ENCODE peak calls at places on chromosome 3, in seven cellular contexts. One of them, this sample, is unnamed.

GRCh38 chr3:146065573-146066006 is 95.4 kb downstream of the PLOD2 start:
- DNase-seq in iPS DF 6.9: peak; percentile 18
- DNase-seq in AG04450: peak; percentile 48
- DNase-seq in breast epithelium: no peak
- DNase-seq in neuronal stem cell: peak; percentile 44
- DNase-seq in pancreas: no peak
- DNase-seq in heart left ventricle: no peak
- DNase-seq in this sample: no peak

GRCh38 chr3:141653872-141654271 is 84.2 kb upstream of the RNF7 start:
- DNase-seq in iPS DF 6.9: no peak
- DNase-seq in AG04450: no peak
- DNase-seq in breast epithelium: no peak
- DNase-seq in neuronal stem cell: no peak
- DNase-seq in pancreas: no peak
- DNase-seq in heart left ventricle: no peak
- DNase-seq in this sample: no peak

GRCh38 chr3:138338816-138339215 is 9.2 kb upstream of the NME9 start:
- DNase-seq in iPS DF 6.9: no peak
- DNase-seq in AG04450: no peak
- DNase-seq in breast epithelium: no peak
- DNase-seq in neuronal stem cell: no peak
- DNase-seq in pancreas: no peak
- DNase-seq in heart left ventricle: no peak
- DNase-seq in this sample: no peak

GRCh38 chr3:100269410-100270217 is 8.8 kb downstream of the TBC1D23 start:
- DNase-seq in iPS DF 6.9: no peak
- DNase-seq in AG04450: peak; percentile 72
- DNase-seq in breast epithelium: no peak
- DNase-seq in neuronal stem cell: no peak
- DNase-seq in pancreas: no peak
- DNase-seq in heart left ventricle: no peak
- DNase-seq in this sample: no peak

GRCh38 chr3:181017690-181018089 is 28.2 kb upstream of the DNAJC19 start:
- DNase-seq in iPS DF 6.9: no peak
- DNase-seq in AG04450: no peak
- DNase-seq in breast epithelium: no peak
- DNase-seq in neuronal stem cell: no peak
- DNase-seq in pancreas: no peak
- DNase-seq in heart left ventricle: no peak
- DNase-seq in this sample: no peak

GRCh38 chr3:37579181-37579580 is 282.5 kb upstream of the CTDSPL start:
- DNase-seq in iPS DF 6.9: no peak
- DNase-seq in AG04450: no peak
- DNase-seq in breast epithelium: no peak
- DNase-seq in neuronal stem cell: no peak
- DNase-seq in pancreas: no peak
- DNase-seq in heart left ventricle: no peak
- DNase-seq in this sample: no peak

GRCh38 chr3:97952280-97952679 is 20.0 kb downstream of the RIOX2 start:
- DNase-seq in iPS DF 6.9: no peak
- DNase-seq in AG04450: peak; percentile 10
- DNase-seq in breast epithelium: no peak
- DNase-seq in neuronal stem cell: no peak
- DNase-seq in pancreas: no peak
- DNase-seq in heart left ventricle: no peak
- DNase-seq in this sample: no peak

GRCh38 chr3:52277972-52278509 is 408 bp downstream of the WDR82 start:
- DNase-seq in iPS DF 6.9: no peak
- DNase-seq in AG04450: no peak
- DNase-seq in breast epithelium: no peak
- DNase-seq in neuronal stem cell: no peak
- DNase-seq in pancreas: no peak
- DNase-seq in heart left ventricle: no peak
- DNase-seq in this sample: peak; percentile 77

GRCh38 chr3:111519193-111519592 is 22.8 kb upstream of the CD96 start:
- DNase-seq in iPS DF 6.9: no peak
- DNase-seq in AG04450: no peak
- DNase-seq in breast epithelium: no peak
- DNase-seq in neuronal stem cell: no peak
- DNase-seq in pancreas: no peak
- DNase-seq in heart left ventricle: no peak
- DNase-seq in this sample: no peak

GRCh38 chr3:38616111-38616510 is 33.4 kb downstream of the SCN5A start:
- DNase-seq in iPS DF 6.9: no peak
- DNase-seq in AG04450: no peak
- DNase-seq in breast epithelium: no peak
- DNase-seq in neuronal stem cell: no peak
- DNase-seq in pancreas: no peak
- DNase-seq in heart left ventricle: peak; percentile 67
- DNase-seq in this sample: no peak

GRCh38 chr3:179653106-179653776 is 401 bp downstream of the USP13 start:
- DNase-seq in iPS DF 6.9: no peak
- DNase-seq in AG04450: peak; percentile 61
- DNase-seq in breast epithelium: peak; percentile 66
- DNase-seq in neuronal stem cell: peak; percentile 71
- DNase-seq in pancreas: peak; percentile 73
- DNase-seq in heart left ventricle: peak; percentile 80
- DNase-seq in this sample: peak; percentile 69

GRCh38 chr3:10744098-10744465 is 71.9 kb upstream of the SLC6A11 start:
- DNase-seq in iPS DF 6.9: no peak
- DNase-seq in AG04450: no peak
- DNase-seq in breast epithelium: no peak
- DNase-seq in neuronal stem cell: no peak
- DNase-seq in pancreas: no peak
- DNase-seq in heart left ventricle: no peak
- DNase-seq in this sample: no peak

GRCh38 chr3:52181543-52181942 is 16.4 kb upstream of the ALAS1 start:
- DNase-seq in iPS DF 6.9: no peak
- DNase-seq in AG04450: no peak
- DNase-seq in breast epithelium: no peak
- DNase-seq in neuronal stem cell: no peak
- DNase-seq in pancreas: no peak
- DNase-seq in heart left ventricle: no peak
- DNase-seq in this sample: no peak

GRCh38 chr3:40086890-40087884 is 222.3 kb upstream of the EIF1B start:
- DNase-seq in iPS DF 6.9: no peak
- DNase-seq in AG04450: no peak
- DNase-seq in breast epithelium: no peak
- DNase-seq in neuronal stem cell: no peak
- DNase-seq in pancreas: no peak
- DNase-seq in heart left ventricle: no peak
- DNase-seq in this sample: no peak

GRCh38 chr3:151925419-151925818 is 52.0 kb downstream of the SUCNR1 start:
- DNase-seq in iPS DF 6.9: no peak
- DNase-seq in AG04450: no peak
- DNase-seq in breast epithelium: no peak
- DNase-seq in neuronal stem cell: no peak
- DNase-seq in pancreas: no peak
- DNase-seq in heart left ventricle: no peak
- DNase-seq in this sample: no peak

GRCh38 chr3:71070497-71071465 is 512.7 kb downstream of the FOXP1 start:
- DNase-seq in iPS DF 6.9: no peak
- DNase-seq in AG04450: no peak
- DNase-seq in breast epithelium: no peak
- DNase-seq in neuronal stem cell: no peak
- DNase-seq in pancreas: no peak
- DNase-seq in heart left ventricle: no peak
- DNase-seq in this sample: no peak

GRCh38 chr3:45978348-45978747 is 17.3 kb downstream of the FYCO1 start:
- DNase-seq in iPS DF 6.9: no peak
- DNase-seq in AG04450: no peak
- DNase-seq in breast epithelium: peak; percentile 81
- DNase-seq in neuronal stem cell: no peak
- DNase-seq in pancreas: peak; percentile 84
- DNase-seq in heart left ventricle: no peak
- DNase-seq in this sample: peak; percentile 30

GRCh38 chr3:16249336-16249735 is 15.4 kb downstream of the DPH3 start:
- DNase-seq in iPS DF 6.9: peak; percentile 39
- DNase-seq in AG04450: no peak
- DNase-seq in breast epithelium: no peak
- DNase-seq in neuronal stem cell: peak; percentile 26
- DNase-seq in pancreas: no peak
- DNase-seq in heart left ventricle: no peak
- DNase-seq in this sample: no peak

GRCh38 chr3:10262027-10262426 is 13.8 kb downstream of the TATDN2 start:
- DNase-seq in iPS DF 6.9: no peak
- DNase-seq in AG04450: no peak
- DNase-seq in breast epithelium: no peak
- DNase-seq in neuronal stem cell: no peak
- DNase-seq in pancreas: no peak
- DNase-seq in heart left ventricle: no peak
- DNase-seq in this sample: no peak

GRCh38 chr3:51975857-51976549 is 1.1 kb downstream of the ABHD14A start:
- DNase-seq in iPS DF 6.9: no peak
- DNase-seq in AG04450: no peak
- DNase-seq in breast epithelium: peak; percentile 67
- DNase-seq in neuronal stem cell: no peak
- DNase-seq in pancreas: peak; percentile 83
- DNase-seq in heart left ventricle: peak; percentile 79
- DNase-seq in this sample: peak; percentile 63

GRCh38 chr3:53729130-53729529 is 117.1 kb downstream of the CHDH start:
- DNase-seq in iPS DF 6.9: no peak
- DNase-seq in AG04450: no peak
- DNase-seq in breast epithelium: no peak
- DNase-seq in neuronal stem cell: no peak
- DNase-seq in pancreas: no peak
- DNase-seq in heart left ventricle: no peak
- DNase-seq in this sample: no peak

GRCh38 chr3:4807381-4808280 is 171.6 kb upstream of the BHLHE40 start:
- DNase-seq in iPS DF 6.9: no peak
- DNase-seq in AG04450: no peak
- DNase-seq in breast epithelium: no peak
- DNase-seq in neuronal stem cell: no peak
- DNase-seq in pancreas: no peak
- DNase-seq in heart left ventricle: no peak
- DNase-seq in this sample: no peak

GRCh38 chr3:134644731-134645514 is 5.9 kb downstream of the KY start:
- DNase-seq in iPS DF 6.9: no peak
- DNase-seq in AG04450: no peak
- DNase-seq in breast epithelium: no peak
- DNase-seq in neuronal stem cell: no peak
- DNase-seq in pancreas: no peak
- DNase-seq in heart left ventricle: peak; percentile 66
- DNase-seq in this sample: no peak

GRCh38 chr3:100556656-100557310 is 52.6 kb upstream of the ADGRG7 start:
- DNase-seq in iPS DF 6.9: no peak
- DNase-seq in AG04450: peak; percentile 8
- DNase-seq in breast epithelium: no peak
- DNase-seq in neuronal stem cell: no peak
- DNase-seq in pancreas: no peak
- DNase-seq in heart left ventricle: no peak
- DNase-seq in this sample: no peak

GRCh38 chr3:10002951-10003350 is 16.3 kb upstream of the EMC3 start:
- DNase-seq in iPS DF 6.9: no peak
- DNase-seq in AG04450: no peak
- DNase-seq in breast epithelium: no peak
- DNase-seq in neuronal stem cell: no peak
- DNase-seq in pancreas: no peak
- DNase-seq in heart left ventricle: no peak
- DNase-seq in this sample: no peak

GRCh38 chr3:17605032-17605431 is 137.4 kb downstream of the TBC1D5 start:
- DNase-seq in iPS DF 6.9: no peak
- DNase-seq in AG04450: peak; percentile 29
- DNase-seq in breast epithelium: no peak
- DNase-seq in neuronal stem cell: no peak
- DNase-seq in pancreas: no peak
- DNase-seq in heart left ventricle: no peak
- DNase-seq in this sample: no peak

GRCh38 chr3:43779850-43780249 is 89.1 kb downstream of the ABHD5 start:
- DNase-seq in iPS DF 6.9: no peak
- DNase-seq in AG04450: no peak
- DNase-seq in breast epithelium: no peak
- DNase-seq in neuronal stem cell: no peak
- DNase-seq in pancreas: no peak
- DNase-seq in heart left ventricle: no peak
- DNase-seq in this sample: no peak

GRCh38 chr3:66276705-66277274 is 56.0 kb downstream of the SLC25A26 start:
- DNase-seq in iPS DF 6.9: peak; percentile 31
- DNase-seq in AG04450: peak; percentile 65
- DNase-seq in breast epithelium: no peak
- DNase-seq in neuronal stem cell: peak; percentile 61
- DNase-seq in pancreas: no peak
- DNase-seq in heart left ventricle: peak; percentile 41
- DNase-seq in this sample: peak; percentile 64

GRCh38 chr3:2643606-2644005 is 466.6 kb downstream of the IL5RA start:
- DNase-seq in iPS DF 6.9: no peak
- DNase-seq in AG04450: no peak
- DNase-seq in breast epithelium: no peak
- DNase-seq in neuronal stem cell: no peak
- DNase-seq in pancreas: no peak
- DNase-seq in heart left ventricle: no peak
- DNase-seq in this sample: no peak

DNA sequence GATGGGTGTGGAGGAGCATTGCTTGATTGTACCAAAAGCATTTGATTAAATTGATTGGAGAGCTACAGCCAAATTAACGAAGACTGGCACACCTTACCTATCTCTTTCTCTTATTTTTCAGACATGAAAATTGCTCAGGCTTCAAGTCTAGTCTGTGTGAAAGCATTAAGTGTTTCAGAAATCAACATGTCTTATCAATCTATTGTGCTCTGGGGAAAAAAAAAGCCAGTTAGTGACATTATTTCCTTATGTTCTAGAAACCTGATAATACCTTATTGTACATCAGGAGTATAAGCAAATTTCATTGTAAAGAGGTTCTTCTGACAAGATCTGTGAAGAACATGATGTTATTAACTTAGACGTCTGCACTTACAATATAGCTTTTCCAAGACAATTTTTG is 465.2 kb downstream of the IL5RA start:
- DNase-seq in iPS DF 6.9: no peak
- DNase-seq in AG04450: no peak
- DNase-seq in breast epithelium: no peak
- DNase-seq in neuronal stem cell: no peak
- DNase-seq in pancreas: no peak
- DNase-seq in heart left ventricle: no peak
- DNase-seq in this sample: no peak
- H3K9me3 ChIP-seq in iPS DF 6.9: no peaks in the 10 kb centered on the region
- H3K9me3 ChIP-seq in AG04450: no peaks in the 10 kb centered on the region
- H3K9me3 ChIP-seq in breast epithelium: no peaks in the 10 kb centered on the region
- H3K9me3 ChIP-seq in neuronal stem cell: no peaks in the 10 kb centered on the region
- H3K9me3 ChIP-seq in pancreas: no peaks in the 10 kb centered on the region
- H3K9me3 ChIP-seq in heart left ventricle: peaks cover 10% of the 10 kb centered on the region
- H3K9me3 ChIP-seq in this sample: no peaks in the 10 kb centered on the region

GRCh38 chr3:24495334-24495994 is 814 bp upstream of the THRB start:
- DNase-seq in iPS DF 6.9: no peak
- DNase-seq in AG04450: no peak
- DNase-seq in breast epithelium: peak; percentile 74
- DNase-seq in neuronal stem cell: peak; percentile 31
- DNase-seq in pancreas: peak; percentile 80
- DNase-seq in heart left ventricle: peak; percentile 49
- DNase-seq in this sample: no peak
- H3K4me3 ChIP-seq in iPS DF 6.9: peak overlapping the region; percentile 72
- H3K4me3 ChIP-seq in AG04450: no peak overlapping the region
- H3K4me3 ChIP-seq in breast epithelium: peak overlapping the region; percentile 84
- H3K4me3 ChIP-seq in neuronal stem cell: peak overlapping the region; percentile 43
- H3K4me3 ChIP-seq in pancreas: peak overlapping the region; percentile 56
- H3K4me3 ChIP-seq in heart left ventricle: peak overlapping the region; percentile 80
- H3K4me3 ChIP-seq in this sample: no peak overlapping the region

GRCh38 chr3:396293-396692 is 199.7 kb downstream of the CHL1 start:
- DNase-seq in iPS DF 6.9: no peak
- DNase-seq in AG04450: no peak
- DNase-seq in breast epithelium: no peak
- DNase-seq in neuronal stem cell: no peak
- DNase-seq in pancreas: no peak
- DNase-seq in heart left ventricle: no peak
- DNase-seq in this sample: no peak
- H3K9me3 ChIP-seq in iPS DF 6.9: peaks cover 1% of the 10 kb centered on the region
- H3K9me3 ChIP-seq in AG04450: no peaks in the 10 kb centered on the region
- H3K9me3 ChIP-seq in breast epithelium: no peaks in the 10 kb centered on the region
- H3K9me3 ChIP-seq in neuronal stem cell: no peaks in the 10 kb centered on the region
- H3K9me3 ChIP-seq in pancreas: no peaks in the 10 kb centered on the region
- H3K9me3 ChIP-seq in heart left ventricle: no peaks in the 10 kb centered on the region
- H3K9me3 ChIP-seq in this sample: no peaks in the 10 kb centered on the region

GRCh38 chr3:50272911-50273688 is 4.2 kb downstream of the SEMA3B start:
- DNase-seq in iPS DF 6.9: no peak
- DNase-seq in AG04450: no peak
- DNase-seq in breast epithelium: peak; percentile 92
- DNase-seq in neuronal stem cell: peak; percentile 85
- DNase-seq in pancreas: peak; percentile 92
- DNase-seq in heart left ventricle: peak; percentile 88
- DNase-seq in this sample: peak; percentile 84
- H3K4me3 ChIP-seq in iPS DF 6.9: peak overlapping the region; percentile 8
- H3K4me3 ChIP-seq in AG04450: peak overlapping the region; percentile 49
- H3K4me3 ChIP-seq in breast epithelium: peak overlapping the region; percentile 47
- H3K4me3 ChIP-seq in neuronal stem cell: no peak overlapping the region
- H3K4me3 ChIP-seq in pancreas: no peak overlapping the region
- H3K4me3 ChIP-seq in heart left ventricle: peak overlapping the region; percentile 39
- H3K4me3 ChIP-seq in this sample: peak overlapping the region; percentile 51